ENCODE peak calls at places on chromosome 9, in five cellular contexts. Z is foreskin fibroblast, B is right atrium auricular region, C is GM06990, T is cardiac fibroblast. O is an unnamed sample.

GRCh38 chr9:1768561-1768960 is 246.6 kb upstream of the SMARCA2 start:
- DNase-seq in Z (no peak), B (no peak), C (no peak), T (no peak), O (no peak)

GRCh38 chr9:137705443-137705863 is 86.6 kb downstream of the EHMT1 start:
- DNase-seq in Z (no peak), B (no peak), C (peak), T (no peak), O (no peak)

GRCh38 chr9:77819672-77820071 is 171.6 kb upstream of the GNA14 start:
- DNase-seq in Z (no peak), B (no peak), C (no peak), T (peak), O (no peak)

GRCh38 chr9:120910643-120911042 is 16.0 kb downstream of the TRAF1 start:
- DNase-seq in Z (no peak), B (no peak), C (no peak), T (no peak), O (no peak)

GRCh38 chr9:114861922-114862605 is 56.2 kb upstream of the TNFSF15 start:
- DNase-seq in Z (no peak), B (no peak), C (no peak), T (no peak), O (peak)

GRCh38 chr9:34993502-34994428 is 4.2 kb downstream of the DNAJB5 start:
- DNase-seq in Z (no peak), B (peak), C (peak), T (peak), O (no peak)

GRCh38 chr9:116767219-116767618 is 80.1 kb downstream of the TRIM32 start:
- DNase-seq in Z (no peak), B (no peak), C (no peak), T (no peak), O (no peak)

GRCh38 chr9:70553718-70554673 is 139.5 kb upstream of the KLF9 start:
- DNase-seq in Z (no peak), B (no peak), C (no peak), T (peak), O (peak)

GRCh38 chr9:138015021-138015829 is 137.6 kb downstream of the CACNA1B start:
- DNase-seq in Z (no peak), B (no peak), C (no peak), T (no peak), O (no peak)

GRCh38 chr9:99782962-99783718 is 38.5 kb upstream of the NR4A3 start:
- DNase-seq in Z (no peak), B (no peak), C (no peak), T (no peak), O (no peak)

GRCh38 chr9:33159760-33160127 is 7.4 kb downstream of the B4GALT1 start:
- DNase-seq in Z (no peak), B (peak), C (peak), T (peak), O (peak)

GRCh38 chr9:7171461-7171860 is 413.7 kb downstream of the KDM4C start:
- DNase-seq in Z (no peak), B (no peak), C (no peak), T (no peak), O (no peak)

GRCh38 chr9:109048822-109049221 is 35.5 kb upstream of the CTNNAL1 start:
- DNase-seq in Z (no peak), B (no peak), C (no peak), T (no peak), O (no peak)

GRCh38 chr9:37917315-37917731 is 13.4 kb upstream of the SLC25A51 start:
- DNase-seq in Z (no peak), B (no peak), C (no peak), T (no peak), O (no peak)

GRCh38 chr9:22045423-22045822 is 36.3 kb upstream of the CDKN2B start:
- DNase-seq in Z (no peak), B (no peak), C (no peak), T (no peak), O (no peak)

GRCh38 chr9:14358523-14358922 is 44.6 kb upstream of the NFIB start:
- DNase-seq in Z (no peak), B (no peak), C (no peak), T (no peak), O (no peak)

GRCh38 chr9:68851657-68852056 is 146.6 kb downstream of the PIP5K1B start:
- DNase-seq in Z (no peak), B (no peak), C (no peak), T (no peak), O (no peak)

GRCh38 chr9:113785334-113785733 is 90.8 kb upstream of the ZNF618 start:
- DNase-seq in Z (no peak), B (no peak), C (no peak), T (no peak), O (no peak)

GRCh38 chr9:121118266-121118665 is 43.5 kb downstream of the CNTRL start:
- DNase-seq in Z (no peak), B (no peak), C (no peak), T (no peak), O (no peak)

GRCh38 chr9:7592321-7593319 is 207.0 kb downstream of the DMAC1 start:
- DNase-seq in Z (no peak), B (no peak), C (no peak), T (no peak), O (no peak)

GRCh38 chr9:126543490-126543889 is 70.2 kb upstream of the LMX1B start:
- DNase-seq in Z (no peak), B (no peak), C (no peak), T (no peak), O (no peak)

GRCh38 chr9:128025756-128026155 is 41.4 kb downstream of the NAIF1 start:
- DNase-seq in Z (no peak), B (no peak), C (no peak), T (no peak), O (no peak)

GRCh38 chr9:128026255-128027165 is 40.6 kb downstream of the NAIF1 start:
- DNase-seq in Z (no peak), B (no peak), C (peak), T (peak), O (no peak)

GRCh38 chr9:128020692-128021091 is 39.9 kb upstream of the EEIG1 start:
- DNase-seq in Z (no peak), B (no peak), C (no peak), T (no peak), O (no peak)

GRCh38 chr9:128024761-128025308 is 42.3 kb downstream of the NAIF1 start:
- DNase-seq in Z (no peak), B (no peak), C (no peak), T (no peak), O (no peak)

DNA sequence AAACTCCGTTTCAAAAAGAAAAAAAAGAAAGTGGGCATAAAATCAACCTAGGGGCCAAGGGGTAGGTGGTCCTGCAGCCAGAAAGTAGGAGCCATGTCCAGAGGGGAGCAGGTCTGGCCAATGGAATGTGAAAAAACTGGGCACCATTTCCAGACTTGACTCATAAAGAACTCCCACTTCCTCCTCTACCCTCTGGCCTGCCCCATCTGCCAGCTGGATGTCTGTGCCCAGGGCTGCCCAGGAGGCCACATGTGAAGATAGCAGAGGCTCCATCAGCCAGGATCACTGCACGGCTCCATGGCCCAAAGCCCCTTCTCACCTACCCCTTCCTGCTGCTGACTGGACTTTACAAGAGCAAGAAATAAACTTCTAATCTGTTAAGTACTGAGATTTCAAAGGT is 42.1 kb upstream of the EEIG1 start:
- DNase-seq in Z (no peak), B (no peak), C (no peak), T (peak), O (no peak)
- H3K4me3 ChIP-seq in Z (no peak), B (no peak), C (no peak), T (no peak), O (no peak)

GRCh38 chr9:16864741-16865434 is 5.6 kb downstream of the BNC2 start:
- DNase-seq in Z (peak), B (no peak), C (no peak), T (peak), O (no peak)

GRCh38 chr9:16867571-16868311 is 2.7 kb downstream of the BNC2 start:
- DNase-seq in Z (peak), B (peak), C (no peak), T (peak), O (no peak)

GRCh38 chr9:16868706-16869105 is 1.8 kb downstream of the BNC2 start:
- DNase-seq in Z (no peak), B (no peak), C (no peak), T (peak), O (no peak)

GRCh38 chr9:16869140-16869903 is 1.1 kb downstream of the BNC2 start:
- DNase-seq in Z (peak), B (peak), C (no peak), T (peak), O (no peak)

GRCh38 chr9:16866542-16866941 is 3.9 kb downstream of the BNC2 start:
- DNase-seq in Z (no peak), B (no peak), C (no peak), T (peak), O (no peak)
- TF ChIP-seq CTCF in Z (no peak), B (no peak), C (no peak), T (no peak), O (no peak)

DNA sequence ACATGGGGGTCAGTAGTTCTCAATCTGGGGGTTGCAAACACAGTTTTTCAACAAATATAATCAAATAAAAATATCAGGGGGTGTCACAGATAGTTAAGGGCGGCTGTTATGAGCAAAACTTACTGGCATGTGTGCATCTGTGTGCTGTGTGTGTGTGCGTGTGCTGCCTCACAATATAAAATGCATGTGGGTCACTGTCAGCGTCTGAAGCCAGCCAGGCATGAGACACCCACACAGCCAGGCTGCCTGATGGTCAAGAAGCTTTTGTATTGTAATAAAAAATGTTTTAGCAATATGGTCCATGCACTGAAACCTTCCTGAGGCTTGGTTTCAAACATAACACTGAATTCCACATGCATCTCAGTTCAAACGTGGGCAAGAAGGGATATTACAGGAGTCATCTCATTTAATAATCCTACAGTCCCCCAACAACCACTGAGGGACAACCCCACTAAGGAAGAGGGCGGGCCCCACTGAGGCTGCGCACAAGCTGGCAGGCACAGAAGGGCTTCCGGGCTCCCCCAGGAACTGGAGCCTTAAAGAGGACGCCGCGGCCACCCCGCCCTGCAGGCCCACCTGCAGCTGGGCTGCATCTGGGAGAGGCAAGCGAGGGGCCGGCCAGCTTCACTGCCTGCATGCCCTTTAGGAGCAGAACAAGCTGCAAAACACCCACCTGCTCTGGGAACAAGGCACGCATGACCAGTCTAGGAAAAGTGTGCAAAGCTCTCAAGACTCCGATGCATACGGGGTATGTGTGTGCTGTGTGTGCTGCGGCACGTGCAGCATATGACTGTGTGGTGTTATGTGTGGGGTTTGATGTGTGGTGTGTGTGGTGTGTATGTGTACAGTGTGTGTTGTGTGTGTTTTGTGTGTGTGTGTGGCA is 14.1 kb downstream of the SEMA4D start:
- DNase-seq in Z (no peak), B (no peak), C (peak), T (no peak), O (no peak)
- H3K4me3 ChIP-seq in Z (no peak), B (peak), C (peak), T (no peak), O (no peak)

GRCh38 chr9:98057095-98057799 is 715 bp downstream of the NANS start:
- DNase-seq in Z (no peak), B (no peak), C (no peak), T (peak), O (no peak)

GRCh38 chr9:98062161-98062560 is 5.6 kb downstream of the NANS start:
- DNase-seq in Z (no peak), B (no peak), C (no peak), T (no peak), O (no peak)

GRCh38 chr9:98054376-98054951 is 2.1 kb upstream of the NANS start:
- DNase-seq in Z (no peak), B (no peak), C (no peak), T (no peak), O (no peak)

GRCh38 chr9:98056403-98057094 is at the start of gene NANS:
- DNase-seq in Z (peak), B (peak), C (peak), T (peak), O (peak)
- TF ChIP-seq CTCF in Z (peak), B (no peak), C (no peak), T (no peak), O (no peak)